ENCODE peak calls at places on chromosomes 12 and 14, in four cellular contexts. I is T1000, Z is EL, O is cardiac muscle cell. W is an unnamed sample.

GRCh38 chr12:57276935-57277563 is 26.1 kb upstream of the STAC3 start:
- DNase-seq in I (no peak), O (peak), Z (peak), W (no peak)

GRCh38 chr12:12546314-12546772 is 16.3 kb downstream of the DUSP16 start:
- DNase-seq in Z (no peak), I (no peak), O (no peak), W (no peak)

GRCh38 chr12:68733661-68734071 is 12.3 kb upstream of the SLC35E3 start:
- DNase-seq in Z (peak), I (peak), O (no peak), W (no peak)

GRCh38 chr14:68470361-68470760 is 322.5 kb downstream of the ZFP36L1 start:
- DNase-seq in I (no peak), Z (no peak), O (no peak), W (no peak)

GRCh38 chr12:46342562-46343033 is 30.0 kb downstream of the SLC38A2 start:
- DNase-seq in I (peak), Z (peak), O (no peak), W (no peak)

GRCh38 chr12:105331805-105332251 is 1.3 kb downstream of the C12orf75 start:
- DNase-seq in I (no peak), O (no peak), Z (peak), W (no peak)

GRCh38 chr12:45242180-45242579 is 26.3 kb downstream of the ANO6 start:
- DNase-seq in I (no peak), Z (no peak), O (no peak), W (no peak)

GRCh38 chr14:76958975-76959710 is 69.4 kb downstream of the IRF2BPL start:
- DNase-seq in Z (peak), I (no peak), O (peak), W (no peak)

GRCh38 chr12:100574262-100575074 is 984 bp downstream of the GAS2L3 start:
- DNase-seq in O (peak), Z (peak), I (no peak), W (no peak)

GRCh38 chr14:101499513-101499912 is 61.8 kb upstream of the DIO3 start:
- DNase-seq in O (no peak), Z (no peak), I (no peak), W (no peak)